ENCODE peak calls at places on chromosomes 5 and 9, in seven cellular contexts. One of them, this sample, is unnamed.

GRCh38 chr5:66958126-66958983 is 238.2 kb downstream of the CD180 start:
- DNase-seq in H54: no peak
- DNase-seq in breast epithelium: no peak
- DNase-seq in head of caudate nucleus: no peak
- DNase-seq in COR-L47: no peak
- DNase-seq in NCI-H1092: no peak
- DNase-seq in posterior vena cava: no peak
- DNase-seq in this sample: no peak

GRCh38 chr9:119365291-119366027 is 3.8 kb downstream of the BRINP1 start:
- DNase-seq in breast epithelium: no peak
- DNase-seq in head of caudate nucleus: peak; percentile 80
- DNase-seq in H54: peak; percentile 42
- DNase-seq in posterior vena cava: no peak
- DNase-seq in COR-L47: peak; percentile 73
- DNase-seq in NCI-H1092: peak; percentile 58
- DNase-seq in this sample: peak; percentile 93

GRCh38 chr5:111734013-111734412 is 23.0 kb downstream of the NREP start:
- DNase-seq in H54: no peak
- DNase-seq in breast epithelium: no peak
- DNase-seq in head of caudate nucleus: peak; percentile 30
- DNase-seq in posterior vena cava: no peak
- DNase-seq in NCI-H1092: no peak
- DNase-seq in COR-L47: no peak
- DNase-seq in this sample: no peak

GRCh38 chr9:134466869-134467616 is 140.8 kb downstream of the RXRA start:
- DNase-seq in NCI-H1092: no peak
- DNase-seq in H54: no peak
- DNase-seq in posterior vena cava: no peak
- DNase-seq in head of caudate nucleus: no peak
- DNase-seq in COR-L47: no peak
- DNase-seq in breast epithelium: no peak
- DNase-seq in this sample: peak; percentile 65

GRCh38 chr5:172886974-172887491 is 53.0 kb downstream of the ERGIC1 start:
- DNase-seq in NCI-H1092: no peak
- DNase-seq in breast epithelium: peak; percentile 81
- DNase-seq in head of caudate nucleus: peak; percentile 77
- DNase-seq in COR-L47: no peak
- DNase-seq in posterior vena cava: peak; percentile 93
- DNase-seq in H54: no peak
- DNase-seq in this sample: no peak

GRCh38 chr5:17143335-17143734 is 74.1 kb upstream of the BASP1 start:
- DNase-seq in H54: no peak
- DNase-seq in posterior vena cava: no peak
- DNase-seq in head of caudate nucleus: no peak
- DNase-seq in NCI-H1092: no peak
- DNase-seq in breast epithelium: no peak
- DNase-seq in COR-L47: no peak
- DNase-seq in this sample: no peak

GRCh38 chr9:136156216-136157120 is 37.8 kb upstream of the TMEM250 start:
- DNase-seq in H54: no peak
- DNase-seq in breast epithelium: no peak
- DNase-seq in NCI-H1092: no peak
- DNase-seq in head of caudate nucleus: no peak
- DNase-seq in posterior vena cava: no peak
- DNase-seq in COR-L47: no peak
- DNase-seq in this sample: no peak

GRCh38 chr9:91817493-91818225 is 132.4 kb downstream of the ROR2 start:
- DNase-seq in breast epithelium: no peak
- DNase-seq in head of caudate nucleus: no peak
- DNase-seq in H54: no peak
- DNase-seq in NCI-H1092: no peak
- DNase-seq in COR-L47: peak; percentile 52
- DNase-seq in posterior vena cava: no peak
- DNase-seq in this sample: peak; percentile 67

GRCh38 chr9:91905958-91906585 is 44.0 kb downstream of the ROR2 start:
- DNase-seq in H54: peak; percentile 21
- DNase-seq in breast epithelium: no peak
- DNase-seq in NCI-H1092: no peak
- DNase-seq in head of caudate nucleus: peak; percentile 25
- DNase-seq in posterior vena cava: peak; percentile 86
- DNase-seq in COR-L47: no peak
- DNase-seq in this sample: no peak

GRCh38 chr5:113000466-113000865 is 23.9 kb downstream of the DCP2 start:
- DNase-seq in H54: no peak
- DNase-seq in head of caudate nucleus: no peak
- DNase-seq in posterior vena cava: no peak
- DNase-seq in NCI-H1092: no peak
- DNase-seq in breast epithelium: no peak
- DNase-seq in COR-L47: no peak
- DNase-seq in this sample: no peak

GRCh38 chr5:98163796-98164493 is 609.5 kb upstream of the RGMB start:
- DNase-seq in breast epithelium: no peak
- DNase-seq in H54: no peak
- DNase-seq in COR-L47: no peak
- DNase-seq in head of caudate nucleus: no peak
- DNase-seq in posterior vena cava: no peak
- DNase-seq in NCI-H1092: no peak
- DNase-seq in this sample: no peak

GRCh38 chr9:109447329-109448076 is 50.6 kb downstream of the PTPN3 start:
- DNase-seq in posterior vena cava: no peak
- DNase-seq in COR-L47: no peak
- DNase-seq in head of caudate nucleus: no peak
- DNase-seq in H54: no peak
- DNase-seq in NCI-H1092: no peak
- DNase-seq in breast epithelium: no peak
- DNase-seq in this sample: no peak

GRCh38 chr9:130932220-130933069 is 6.6 kb downstream of the FIBCD1 start:
- DNase-seq in head of caudate nucleus: no peak
- DNase-seq in COR-L47: no peak
- DNase-seq in posterior vena cava: no peak
- DNase-seq in H54: no peak
- DNase-seq in NCI-H1092: no peak
- DNase-seq in breast epithelium: no peak
- DNase-seq in this sample: peak; percentile 81

This sample was measured in endodermal cell.